ENCODE peak calls at places on chromosomes 3 and 15, in seven cellular contexts. U, I, C, Z, F, W and J are unnamed samples.

GRCh38 chr3:97948351-97949109 is 23.7 kb downstream of the RIOX2 start:
- DNase-seq in U (no peak), I (no peak), C (no peak), Z (no peak), F (no peak), W (no peak), J (no peak)

GRCh38 chr3:178117641-178118040 is 418.6 kb upstream of the KCNMB2 start:
- DNase-seq in U (no peak), I (no peak), C (no peak), Z (no peak), F (no peak), W (no peak), J (no peak)

GRCh38 chr3:18982920-18983319 is 165.4 kb upstream of the KCNH8 start:
- DNase-seq in U (no peak), I (no peak), C (no peak), Z (no peak), F (no peak), W (no peak), J (no peak)

GRCh38 chr15:88090406-88091085 is 166.0 kb downstream of the NTRK3 start:
- DNase-seq in U (no peak), I (no peak), C (no peak), Z (no peak), F (no peak), W (peak; percentile 64), J (no peak)

GRCh38 chr15:49646891-49647290 is 26.0 kb downstream of the DTWD1 start:
- DNase-seq in U (no peak), I (no peak), C (no peak), Z (no peak), F (no peak), W (no peak), J (no peak)

GRCh38 chr3:107412376-107412775 is 35.1 kb downstream of the CCDC54 start:
- DNase-seq in U (no peak), I (no peak), C (no peak), Z (no peak), F (no peak), W (no peak), J (no peak)

GRCh38 chr3:110198717-110199587 is 861.6 kb upstream of the DPPA4 start:
- DNase-seq in U (no peak), I (no peak), C (no peak), Z (no peak), F (no peak), W (no peak), J (no peak)

GRCh38 chr3:143793971-143794370 is 54.3 kb downstream of the SLC9A9 start:
- DNase-seq in U (no peak), I (peak; percentile 27), C (no peak), Z (no peak), F (no peak), W (no peak), J (no peak)

GRCh38 chr3:71428841-71429609 is 154.5 kb downstream of the FOXP1 start:
- DNase-seq in U (no peak), I (no peak), C (peak; percentile 32), Z (no peak), F (peak; percentile 44), W (no peak), J (no peak)

GRCh38 chr3:135366816-135367215 is 571.8 kb downstream of the EPHB1 start:
- DNase-seq in U (no peak), I (no peak), C (no peak), Z (no peak), F (no peak), W (no peak), J (no peak)

GRCh38 chr3:128970741-128971048 is 23.2 kb downstream of the CFAP92 start:
- DNase-seq in U (no peak), I (no peak), C (no peak), Z (no peak), F (no peak), W (no peak), J (no peak)

GRCh38 chr3:15148614-15149013 is 49.7 kb upstream of the RBSN start:
- DNase-seq in U (no peak), I (no peak), C (peak; percentile 3), Z (peak; percentile 16), F (peak; percentile 14), W (peak; percentile 17), J (peak; percentile 34)

GRCh38 chr15:78044407-78045155 is 32.9 kb downstream of the TBC1D2B start:
- DNase-seq in U (no peak), I (no peak), C (no peak), Z (no peak), F (no peak), W (no peak), J (peak; percentile 43)

GRCh38 chr15:101190196-101190595 is 61.7 kb downstream of the CHSY1 start:
- DNase-seq in U (no peak), I (no peak), C (no peak), Z (no peak), F (no peak), W (no peak), J (no peak)

GRCh38 chr3:35664460-35664919 is 25.2 kb downstream of the ARPP21 start:
- DNase-seq in U (no peak), I (no peak), C (no peak), Z (peak; percentile 90), F (peak; percentile 30), W (peak; percentile 15), J (peak; percentile 32)

DNA sequence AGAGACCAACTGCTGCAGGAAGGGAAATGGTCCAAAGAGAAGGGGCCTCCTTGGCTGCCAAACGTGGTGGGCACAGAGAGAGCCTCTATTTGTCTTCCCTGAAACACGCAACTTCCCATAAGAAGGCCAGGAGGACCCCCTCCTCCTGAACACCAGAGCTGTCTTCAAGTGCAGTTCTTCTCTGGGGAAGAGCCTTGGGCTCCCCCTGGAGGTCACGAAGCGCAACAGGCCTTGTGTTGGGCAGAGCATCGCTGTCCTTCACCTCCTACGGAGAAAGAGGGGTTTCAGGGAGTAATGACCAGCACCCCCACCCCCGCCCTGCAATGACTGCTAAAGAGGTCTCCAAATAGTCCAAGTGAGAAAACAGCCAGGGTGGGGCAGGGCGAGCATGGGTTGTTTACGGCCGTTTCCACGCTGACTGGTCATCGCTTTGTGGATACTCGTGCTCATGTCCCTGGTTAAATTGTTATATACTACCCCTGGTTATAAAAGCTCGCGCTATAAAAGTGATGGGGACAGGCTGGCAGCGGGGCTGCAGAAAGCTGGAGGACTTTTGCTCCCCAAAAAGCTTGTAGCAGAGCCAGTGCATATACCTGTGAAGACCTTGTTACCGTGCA is 397.5 kb upstream of the ATP10A start:
- DNase-seq in U (no peak), I (no peak), C (peak; percentile 1), Z (peak; percentile 62), F (peak; percentile 65), W (no peak), J (peak; percentile 35)
- TF ChIP-seq CTCF in U (peak; percentile 89), I (peak; percentile 46), C (no peak), Z (peak; percentile 83), F (peak; percentile 74), W (peak; percentile 19), J (peak; percentile 67)

GRCh38 chr3:81871358-81872152 is 110.1 kb upstream of the GBE1 start:
- DNase-seq in U (no peak), I (no peak), C (no peak), Z (no peak), F (peak; percentile 7), W (no peak), J (peak; percentile 12)
- TF ChIP-seq CTCF in U (peak; percentile 68), I (no peak), C (no peak), Z (peak; percentile 56), F (peak; percentile 50), W (no peak), J (no peak)

DNA sequence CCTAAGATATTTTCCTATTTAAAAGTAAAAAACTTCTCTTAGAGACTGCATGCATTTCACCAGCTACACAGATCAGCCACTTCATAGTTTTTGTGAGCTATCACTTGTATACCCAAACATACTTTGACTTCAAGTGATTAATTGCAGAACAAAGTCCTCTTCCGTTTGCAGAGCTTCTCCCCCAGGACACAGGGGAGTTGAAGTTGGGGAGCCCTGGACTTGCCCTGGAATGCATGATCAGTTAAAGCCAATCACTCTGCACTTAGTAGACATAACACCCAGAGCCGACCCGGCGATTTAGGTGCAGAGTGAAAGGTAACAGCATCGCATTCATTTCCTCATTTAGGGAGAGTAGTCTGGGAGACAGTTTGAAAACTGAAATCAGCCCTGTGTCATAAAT is 70.1 kb downstream of the GREM1 start:
- DNase-seq in U (no peak), I (no peak), C (no peak), Z (no peak), F (no peak), W (no peak), J (no peak)
- TF ChIP-seq CTCF in U (no peak), I (no peak), C (no peak), Z (no peak), F (no peak), W (no peak), J (no peak)

GRCh38 chr3:30198162-30198561 is 408.2 kb upstream of the TGFBR2 start:
- DNase-seq in U (no peak), I (no peak), C (no peak), Z (no peak), F (peak; percentile 6), W (no peak), J (no peak)
- TF ChIP-seq CTCF in U (no peak), I (no peak), C (no peak), Z (no peak), F (no peak), W (no peak), J (no peak)

GRCh38 chr15:98648654-98649537 is 557 bp downstream of the IGF1R start:
- DNase-seq in U (no peak), I (peak; percentile 59), C (peak; percentile 57), Z (peak; percentile 69), F (peak; percentile 79), W (peak; percentile 58), J (peak; percentile 74)

GRCh38 chr15:98646546-98647025 is 1.8 kb upstream of the IGF1R start:
- DNase-seq in U (no peak), I (no peak), C (no peak), Z (no peak), F (no peak), W (no peak), J (no peak)

GRCh38 chr15:98649621-98649995 is 1.3 kb downstream of the IGF1R start:
- DNase-seq in U (peak; percentile 78), I (peak; percentile 43), C (peak; percentile 52), Z (peak; percentile 57), F (peak; percentile 66), W (peak; percentile 42), J (peak; percentile 36)

GRCh38 chr15:98647774-98648653 is at the start of gene IGF1R:
- DNase-seq in U (peak; percentile 95), I (peak; percentile 93), C (peak; percentile 96), Z (peak; percentile 90), F (peak; percentile 95), W (peak; percentile 92), J (peak; percentile 94)

DNA sequence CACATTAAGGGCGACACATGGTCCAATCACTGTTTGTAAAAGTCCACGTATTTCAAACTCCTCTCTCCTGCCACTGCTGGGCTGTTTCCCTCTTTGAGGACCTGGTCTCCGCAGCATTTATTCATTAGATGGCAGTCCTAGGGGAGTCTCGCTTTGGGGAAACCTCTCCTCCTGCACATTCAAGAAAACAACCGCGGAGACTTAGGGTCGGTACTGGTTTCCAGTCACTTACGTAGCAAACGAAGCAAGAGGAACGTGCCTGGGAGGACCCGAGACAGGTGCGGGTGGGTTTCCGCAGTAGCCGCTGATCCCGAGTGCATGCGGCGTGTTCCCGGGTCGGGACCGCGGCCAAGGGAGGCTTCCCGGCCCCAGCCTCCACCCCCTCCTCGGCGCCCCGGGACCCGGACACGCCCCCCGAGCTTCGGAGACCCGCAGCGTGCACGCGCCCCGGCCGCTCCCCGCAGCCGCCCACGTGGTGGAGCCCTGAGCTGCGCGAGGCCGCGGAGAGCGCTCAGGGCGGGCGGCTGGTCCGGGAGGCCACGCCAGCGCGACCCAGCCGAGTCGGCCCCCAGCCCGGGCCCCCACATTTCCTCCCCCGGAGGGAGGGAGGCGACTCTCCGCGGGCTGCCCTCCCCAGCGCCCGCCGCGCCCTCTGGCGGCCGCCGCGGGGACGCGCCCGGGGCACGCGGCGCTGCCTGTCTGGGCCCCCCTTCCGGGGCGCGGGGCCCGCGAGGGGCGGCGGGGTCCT is 1.1 kb upstream of the IGF1R start:
- DNase-seq in U (peak; percentile 89), I (peak; percentile 85), C (peak; percentile 90), Z (peak; percentile 85), F (peak; percentile 91), W (peak; percentile 79), J (peak; percentile 73)
- TF ChIP-seq CTCF in U (peak; percentile 82), I (no peak), C (peak; percentile 69), Z (peak; percentile 74), F (peak; percentile 35), W (peak; percentile 90), J (peak; percentile 59)